ENCODE peak calls at places on chromosomes 7 and 10, in four cellular contexts. J is lower lobe of right lung, Q is mammary epithelial cell, Z is heart right ventricle. N is an unnamed sample.

GRCh38 chr7:74157605-74158004 is 16.6 kb upstream of the EIF4H start:
- DNase-seq in J (no peak), Z (no peak), Q (no peak), N (no peak)

GRCh38 chr10:58796242-58796641 is 283.6 kb downstream of the BICC1 start:
- DNase-seq in Z (no peak), Q (no peak), J (no peak), N (no peak)

GRCh38 chr10:27820637-27821036 is 75.0 kb upstream of the MKX start:
- DNase-seq in J (no peak), Z (no peak), Q (no peak), N (no peak)

GRCh38 chr7:110677405-110677804 is 413.5 kb upstream of the LRRN3 start:
- DNase-seq in Q (no peak), J (no peak), Z (no peak), N (no peak)

GRCh38 chr10:37222046-37222445 is 96.6 kb downstream of the ANKRD30A start:
- DNase-seq in J (no peak), Q (no peak), Z (no peak), N (no peak)

GRCh38 chr7:136009488-136010079 is 32.4 kb upstream of the MTPN start:
- DNase-seq in Q (peak; percentile 17), Z (no peak), J (no peak), N (no peak)

GRCh38 chr7:11706666-11707605 is 125.1 kb downstream of the THSD7A start:
- DNase-seq in Q (peak; percentile 0), J (no peak), Z (no peak), N (no peak)

GRCh38 chr7:113015038-113015645 is 71.5 kb downstream of the GPR85 start:
- DNase-seq in Z (no peak), Q (peak; percentile 27), J (no peak), N (no peak)

GRCh38 chr10:124213471-124213870 is 120.1 kb upstream of the CHST15 start:
- DNase-seq in Q (peak; percentile 65), J (no peak), Z (no peak), N (no peak)

GRCh38 chr10:76051007-76051936 is 619.8 kb downstream of the LRMDA start:
- DNase-seq in Q (no peak), Z (no peak), J (no peak), N (no peak)

GRCh38 chr7:102841290-102841689 is 71.5 kb upstream of the LRRC17 start:
- DNase-seq in Z (no peak), J (no peak), Q (no peak), N (no peak)

GRCh38 chr7:135558337-135558767 is 635 bp downstream of the NUP205 start:
- DNase-seq in Z (peak; percentile 41), J (peak; percentile 60), Q (peak; percentile 64), N (no peak)

GRCh38 chr10:97422921-97423420 is 3.0 kb upstream of the PGAM1 start:
- DNase-seq in Q (peak; percentile 87), Z (no peak), J (no peak), N (no peak)

GRCh38 chr7:33869176-33869575 is 36.2 kb upstream of the BMPER start:
- DNase-seq in J (no peak), Z (no peak), Q (no peak), N (no peak)

GRCh38 chr10:63773106-63773505 is 251.9 kb downstream of the REEP3 start:
- DNase-seq in Z (no peak), J (no peak), Q (no peak), N (no peak)

GRCh38 chr7:52944916-52945315 is 90.5 kb upstream of the POM121L12 start:
- DNase-seq in Z (no peak), Q (no peak), J (no peak), N (no peak)

GRCh38 chr10:4280481-4281206 is 495.6 kb upstream of the KLF6 start:
- DNase-seq in Z (no peak), Q (peak; percentile 41), J (no peak), N (no peak)

GRCh38 chr10:43403911-43404674 is 4.9 kb downstream of the HNRNPF start:
- DNase-seq in Q (no peak), Z (no peak), J (no peak), N (no peak)

GRCh38 chr7:105014725-105015630 is 973 bp downstream of the KMT2E start:
- DNase-seq in J (no peak), Q (peak; percentile 68), Z (peak; percentile 68), N (peak; percentile 62)

GRCh38 chr10:86440874-86441838 is 74.6 kb upstream of the GRID1 start:
- DNase-seq in Z (no peak), Q (peak; percentile 70), J (no peak), N (no peak)

GRCh38 chr7:130274983-130275649 is 8.5 kb downstream of the CPA2 start:
- DNase-seq in Z (no peak), Q (no peak), J (no peak), N (peak; percentile 62)

GRCh38 chr10:119367841-119368549 is 160.6 kb downstream of the GRK5 start:
- DNase-seq in Z (no peak), Q (no peak), J (no peak), N (no peak)

GRCh38 chr10:34526186-34526585 is 288.9 kb downstream of the PARD3 start:
- DNase-seq in Q (peak; percentile 48), Z (no peak), J (no peak), N (no peak)

GRCh38 chr7:18352339-18353255 is 143.0 kb upstream of the HDAC9 start:
- DNase-seq in Z (peak; percentile 34), J (no peak), Q (peak; percentile 67), N (peak; percentile 15)

GRCh38 chr7:105016083-105017075 is 2.4 kb downstream of the KMT2E start:
- DNase-seq in J (no peak), Z (no peak), Q (no peak), N (no peak)

GRCh38 chr10:102120987-102121738 is 995 bp upstream of the LDB1 start:
- DNase-seq in Z (peak; percentile 81), Q (no peak), J (peak; percentile 59), N (peak; percentile 85)

GRCh38 chr7:99267530-99268360 is 4.9 kb upstream of the MYH16 start:
- DNase-seq in Q (peak; percentile 99), J (no peak), Z (no peak), N (no peak)

GRCh38 chr10:77686096-77686495 is 48.5 kb upstream of the KCNMA1 start:
- DNase-seq in Z (no peak), Q (no peak), J (no peak), N (no peak)

GRCh38 chr7:107936312-107936711 is 45.3 kb downstream of the DLD start:
- DNase-seq in Z (no peak), Q (no peak), J (no peak), N (no peak)

GRCh38 chr7:102837802-102838201 is 75.0 kb upstream of the LRRC17 start:
- DNase-seq in Z (no peak), Q (no peak), J (no peak), N (no peak)

GRCh38 chr10:42971251-42971599 is 105.6 kb upstream of the RET start:
- DNase-seq in Z (peak; percentile 1), J (no peak), Q (no peak), N (no peak)

GRCh38 chr10:67837519-67838314 is at the start of gene DNAJC12:
- DNase-seq in J (no peak), Z (no peak), Q (no peak), N (no peak)

GRCh38 chr7:45389073-45389872 is 184.9 kb upstream of the ADCY1 start:
- DNase-seq in Z (no peak), J (no peak), Q (no peak), N (no peak)

GRCh38 chr10:118983263-118983662 is 46.3 kb upstream of the NANOS1 start:
- DNase-seq in Z (no peak), J (no peak), Q (no peak), N (no peak)

GRCh38 chr10:3067045-3067858 is at the start of gene PFKP:
- DNase-seq in Z (peak; percentile 32), J (no peak), Q (peak; percentile 39), N (peak; percentile 42)

GRCh38 chr7:106482091-106482490 is 178.9 kb downstream of the CCDC71L start:
- DNase-seq in Q (no peak), Z (no peak), J (no peak), N (no peak)

GRCh38 chr10:62044569-62044968 is 143.1 kb downstream of the ARID5B start:
- DNase-seq in J (no peak), Z (no peak), Q (no peak), N (no peak)
- H3K4me1 ChIP-seq in J (peaks cover 47% of the 10 kb centered on the region), Z (peaks cover 13% of the 10 kb centered on the region), Q (peaks cover 58% of the 10 kb centered on the region), N (peaks cover 11% of the 10 kb centered on the region)

DNA sequence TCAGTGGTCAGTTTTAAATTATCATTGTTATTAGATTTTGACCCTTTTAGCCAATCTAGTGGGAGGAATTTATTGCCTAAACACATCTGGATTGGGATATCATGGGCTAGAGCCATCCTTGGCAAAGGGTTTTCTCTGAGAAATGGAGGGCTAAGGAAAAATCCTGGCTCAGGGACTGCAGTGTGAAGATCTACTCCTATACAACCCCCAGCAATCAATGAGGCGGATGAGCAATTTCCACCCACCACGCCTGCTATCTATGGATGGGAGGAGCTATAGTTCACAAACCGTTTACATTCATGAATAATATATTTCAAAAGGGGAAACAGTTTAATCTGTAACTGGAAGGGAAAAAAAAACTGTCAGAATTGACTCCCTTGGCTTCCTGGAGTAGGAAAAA is 2.7 kb downstream of the CAV1 start:
- DNase-seq in J (no peak), Q (no peak), Z (no peak), N (no peak)
- H3K4me3 ChIP-seq in J (peak overlapping the region; percentile 76), Q (peak overlapping the region; percentile 72), Z (peak overlapping the region; percentile 96), N (peak overlapping the region; percentile 76)

DNA sequence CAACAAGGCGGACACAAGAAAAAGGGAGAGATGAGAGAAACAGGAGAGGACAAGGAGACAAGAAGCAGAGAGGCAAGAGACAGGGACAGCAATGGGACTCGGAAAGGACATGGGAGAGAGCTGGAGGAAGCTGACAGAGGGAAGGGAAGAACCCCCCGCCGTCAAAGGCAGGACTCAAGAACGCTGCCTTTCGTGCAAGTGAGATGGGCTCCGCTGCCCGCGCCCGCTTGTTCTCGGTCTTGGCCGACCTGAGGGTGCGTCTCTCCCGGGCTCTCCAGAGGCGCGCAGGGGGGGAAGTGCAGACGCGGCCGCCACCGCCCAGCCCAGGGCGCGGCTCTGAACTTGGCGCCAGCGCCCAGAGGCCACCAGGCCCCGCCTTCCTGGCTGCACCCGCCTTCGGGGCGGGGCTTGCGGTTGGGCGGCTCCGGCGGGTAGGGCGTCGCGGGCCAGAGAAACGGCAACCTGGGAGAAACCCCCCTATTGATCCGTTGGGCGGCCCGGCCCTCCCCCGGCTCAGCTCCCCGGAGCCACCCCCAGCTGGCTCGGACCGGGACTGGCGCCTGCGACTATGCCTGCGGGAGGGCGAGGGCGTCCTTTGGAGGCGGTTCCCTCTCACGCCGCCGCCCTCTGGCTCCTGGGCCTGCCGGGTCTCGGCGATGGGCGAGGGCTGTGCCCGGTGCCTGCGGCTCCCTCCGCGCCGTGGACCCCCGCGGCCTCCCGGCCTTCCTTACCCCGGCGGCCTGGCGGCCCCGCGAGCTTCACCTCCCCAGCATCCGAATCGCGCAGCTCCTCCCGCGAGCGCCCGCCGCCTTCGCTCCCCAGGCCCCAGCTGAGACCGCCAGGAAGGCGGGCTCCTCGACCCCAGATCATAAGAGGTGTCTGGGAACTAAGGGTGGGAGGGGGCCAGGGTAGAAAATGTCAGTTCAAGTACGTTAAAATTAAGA is 2.2 kb upstream of the ANTXRL start:
- DNase-seq in Q (peak; percentile 73), J (peak; percentile 91), Z (peak; percentile 78), N (peak; percentile 95)
- H3K27me3 ChIP-seq in Q (peaks cover 10% of the 10 kb centered on the region), J (no peaks in the 10 kb centered on the region), Z (no peaks in the 10 kb centered on the region), N (no peaks in the 10 kb centered on the region)

DNA sequence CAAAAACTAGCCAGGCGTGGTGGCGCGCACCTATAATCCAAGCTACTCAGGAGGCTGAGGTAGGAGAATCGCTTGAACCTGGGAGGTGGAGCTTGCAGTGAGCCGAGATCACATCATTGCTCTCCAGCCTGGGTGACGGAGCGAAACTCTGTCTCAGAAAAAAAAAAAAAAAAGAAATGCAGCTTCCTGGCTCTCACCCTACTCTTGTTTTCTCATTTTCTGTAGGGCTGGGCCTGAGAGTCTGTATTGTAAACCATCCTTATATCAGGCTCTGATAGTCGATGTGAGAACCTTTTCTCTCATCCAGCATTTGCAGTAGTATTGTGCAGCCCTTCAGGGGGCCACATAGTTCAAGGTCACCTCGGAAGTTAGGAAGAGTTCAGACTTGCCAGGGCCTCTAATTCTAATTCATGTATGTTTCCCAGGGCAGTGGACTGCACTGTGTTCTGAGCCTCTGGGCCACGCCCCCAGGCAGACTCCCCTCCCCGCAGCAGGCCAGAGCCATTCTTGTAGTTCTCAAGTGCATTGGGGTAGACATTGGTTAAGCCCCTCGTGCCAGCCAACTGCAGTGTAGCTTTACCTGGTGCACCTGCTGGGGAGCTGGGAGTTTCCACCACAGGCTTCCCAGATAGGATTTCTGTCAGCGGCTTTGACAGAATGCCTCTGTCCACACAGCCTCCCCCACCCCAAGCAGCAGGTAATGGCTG is 38.3 kb upstream of the PDCD4 start:
- DNase-seq in Q (no peak), Z (no peak), J (no peak), N (no peak)
- H3K4me1 ChIP-seq in Q (peaks cover 8% of the 10 kb centered on the region), Z (peaks cover 22% of the 10 kb centered on the region), J (peaks cover 22% of the 10 kb centered on the region), N (peaks cover 24% of the 10 kb centered on the region)